ENCODE peak calls at places on chromosomes 13 and 19, in seven cellular contexts. B is OCI-LY7; U is stimulated activated CD4-positive, alpha-beta T cell treated with anti-CD3 and anti-CD28 coated beads, Interleukin-1b, Interleukin-23, amount 100 ng/mL, for 1 hour; T is GM12891; A is effector CD4-positive, alpha-beta T cell; F is NCI-H2081 treated with DMSO at 0.1 percent for 48 hours; I is T-cell. W is an unnamed sample.

GRCh38 chr19:4220188-4220587 is 9.1 kb upstream of the EBI3 start:
- DNase-seq in B (no peak), U (no peak), T (no peak), A (no peak), F (no peak), I (no peak), W (no peak)

GRCh38 chr19:10612515-10613119 is 12.7 kb upstream of the SLC44A2 start:
- DNase-seq in B (no peak), U (no peak), T (no peak), A (no peak), F (no peak), I (no peak), W (no peak)

GRCh38 chr19:10420444-10421239 is at the start of gene PDE4A:
- DNase-seq in B (peak), U (no peak), T (peak), A (peak), F (no peak), I (peak), W (no peak)

GRCh38 chr19:35114656-35115537 is 726 bp upstream of the FXYD3 start:
- DNase-seq in B (peak), U (peak), T (peak), A (peak), F (no peak), I (peak), W (no peak)

GRCh38 chr13:40480012-40480914 is 186.2 kb downstream of the FOXO1 start:
- DNase-seq in B (peak), U (no peak), T (no peak), A (no peak), F (no peak), I (no peak), W (no peak)

GRCh38 chr13:46571189-46571901 is 18.4 kb downstream of the LRCH1 start:
- DNase-seq in B (no peak), U (no peak), T (no peak), A (no peak), F (no peak), I (no peak), W (no peak)

GRCh38 chr19:35006342-35006998 is 6.3 kb downstream of the GRAMD1A start:
- DNase-seq in B (no peak), U (no peak), T (no peak), A (no peak), F (no peak), I (no peak), W (no peak)

GRCh38 chr19:8532170-8532569 is 18.2 kb upstream of the ZNF414 start:
- DNase-seq in B (no peak), U (no peak), T (no peak), A (no peak), F (no peak), I (no peak), W (no peak)

GRCh38 chr13:29817604-29818378 is 32.6 kb downstream of the UBL3 start:
- DNase-seq in B (peak), U (no peak), T (no peak), A (no peak), F (no peak), I (no peak), W (no peak)

GRCh38 chr13:106151056-106151699 is 384.3 kb downstream of the EFNB2 start:
- DNase-seq in B (no peak), U (no peak), T (no peak), A (no peak), F (no peak), I (no peak), W (no peak)

GRCh38 chr13:110479215-110479545 is 82.3 kb downstream of the RAB20 start:
- DNase-seq in B (no peak), U (no peak), T (no peak), A (no peak), F (no peak), I (no peak), W (no peak)

GRCh38 chr13:90502143-90502542 is 845.3 kb upstream of the MIR17HG start:
- DNase-seq in B (no peak), U (no peak), T (no peak), A (no peak), F (peak), I (no peak), W (no peak)

GRCh38 chr13:80235131-80235530 is 105.8 kb downstream of the SPRY2 start:
- DNase-seq in B (no peak), U (no peak), T (no peak), A (no peak), F (no peak), I (no peak), W (no peak)

GRCh38 chr19:30755581-30755980 is 383.4 kb downstream of the ZNF536 start:
- DNase-seq in B (no peak), U (no peak), T (no peak), A (no peak), F (no peak), I (no peak), W (no peak)

GRCh38 chr13:64099994-64100393 is 2684.3 kb upstream of the PCDH20 start:
- DNase-seq in B (no peak), U (no peak), T (no peak), A (no peak), F (no peak), I (no peak), W (no peak)

W was measured in T-helper 22 cell.